ENCODE peak calls at places on chromosome 7, in seven cellular contexts. One of them, this sample, is unnamed.

GRCh38 chr7:19069842-19070241 is 47.6 kb downstream of the TWIST1 start:
- DNase-seq in esophagus muscularis mucosa: no peak
- DNase-seq in transverse colon: no peak
- DNase-seq in tibial nerve: no peak
- DNase-seq in A549: peak; percentile 4
- DNase-seq in GM12878: no peak
- DNase-seq in H1: no peak
- DNase-seq in this sample: no peak

GRCh38 chr7:19001854-19002253 is 115.6 kb downstream of the TWIST1 start:
- DNase-seq in esophagus muscularis mucosa: no peak
- DNase-seq in transverse colon: no peak
- DNase-seq in tibial nerve: no peak
- DNase-seq in A549: no peak
- DNase-seq in GM12878: no peak
- DNase-seq in H1: no peak
- DNase-seq in this sample: no peak

GRCh38 chr7:96992624-96993452 is 12.5 kb upstream of the DLX6 start:
- DNase-seq in esophagus muscularis mucosa: peak; percentile 89
- DNase-seq in transverse colon: no peak
- DNase-seq in tibial nerve: no peak
- DNase-seq in A549: no peak
- DNase-seq in GM12878: no peak
- DNase-seq in H1: no peak
- DNase-seq in this sample: no peak

GRCh38 chr7:2701832-2702593 is 14.0 kb downstream of the AMZ1 start:
- DNase-seq in esophagus muscularis mucosa: no peak
- DNase-seq in transverse colon: no peak
- DNase-seq in tibial nerve: peak; percentile 42
- DNase-seq in A549: no peak
- DNase-seq in GM12878: no peak
- DNase-seq in H1: no peak
- DNase-seq in this sample: peak; percentile 55

GRCh38 chr7:142785841-142786250 is 15.1 kb downstream of the PRSS2 start:
- DNase-seq in esophagus muscularis mucosa: no peak
- DNase-seq in transverse colon: peak; percentile 37
- DNase-seq in tibial nerve: no peak
- DNase-seq in A549: no peak
- DNase-seq in GM12878: no peak
- DNase-seq in H1: no peak
- DNase-seq in this sample: no peak

GRCh38 chr7:51015581-51015980 is 232.9 kb upstream of the GRB10 start:
- DNase-seq in esophagus muscularis mucosa: peak; percentile 87
- DNase-seq in transverse colon: no peak
- DNase-seq in tibial nerve: no peak
- DNase-seq in A549: no peak
- DNase-seq in GM12878: no peak
- DNase-seq in H1: no peak
- DNase-seq in this sample: no peak

GRCh38 chr7:50393547-50394252 is 56.5 kb downstream of the FIGNL1 start:
- DNase-seq in esophagus muscularis mucosa: no peak
- DNase-seq in transverse colon: peak; percentile 44
- DNase-seq in tibial nerve: no peak
- DNase-seq in A549: no peak
- DNase-seq in GM12878: no peak
- DNase-seq in H1: no peak
- DNase-seq in this sample: no peak

GRCh38 chr7:151251926-151252835 is 3.7 kb upstream of the SMARCD3 start:
- DNase-seq in esophagus muscularis mucosa: no peak
- DNase-seq in transverse colon: peak; percentile 54
- DNase-seq in tibial nerve: peak; percentile 45
- DNase-seq in A549: peak; percentile 67
- DNase-seq in GM12878: no peak
- DNase-seq in H1: no peak
- DNase-seq in this sample: peak; percentile 88

GRCh38 chr7:108211382-108212201 is 81.4 kb upstream of the LAMB4 start:
- DNase-seq in esophagus muscularis mucosa: no peak
- DNase-seq in transverse colon: peak; percentile 25
- DNase-seq in tibial nerve: no peak
- DNase-seq in A549: peak; percentile 96
- DNase-seq in GM12878: peak; percentile 80
- DNase-seq in H1: no peak
- DNase-seq in this sample: no peak

GRCh38 chr7:98116656-98117461 is 10.2 kb downstream of the LMTK2 start:
- DNase-seq in esophagus muscularis mucosa: no peak
- DNase-seq in transverse colon: no peak
- DNase-seq in tibial nerve: no peak
- DNase-seq in A549: peak; percentile 49
- DNase-seq in GM12878: no peak
- DNase-seq in H1: no peak
- DNase-seq in this sample: peak; percentile 58

GRCh38 chr7:38013246-38013645 is 92.8 kb downstream of the EPDR1 start:
- DNase-seq in esophagus muscularis mucosa: no peak
- DNase-seq in transverse colon: no peak
- DNase-seq in tibial nerve: no peak
- DNase-seq in A549: no peak
- DNase-seq in GM12878: no peak
- DNase-seq in H1: no peak
- DNase-seq in this sample: no peak

GRCh38 chr7:122211362-122211761 is 67.3 kb upstream of the AASS start:
- DNase-seq in esophagus muscularis mucosa: no peak
- DNase-seq in transverse colon: no peak
- DNase-seq in tibial nerve: no peak
- DNase-seq in A549: no peak
- DNase-seq in GM12878: no peak
- DNase-seq in H1: no peak
- DNase-seq in this sample: no peak

GRCh38 chr7:111003883-111004282 is 87.0 kb upstream of the LRRN3 start:
- DNase-seq in esophagus muscularis mucosa: no peak
- DNase-seq in transverse colon: no peak
- DNase-seq in tibial nerve: no peak
- DNase-seq in A549: no peak
- DNase-seq in GM12878: no peak
- DNase-seq in H1: no peak
- DNase-seq in this sample: no peak

GRCh38 chr7:159035571-159036073 is 109.0 kb downstream of the VIPR2 start:
- DNase-seq in esophagus muscularis mucosa: peak; percentile 86
- DNase-seq in transverse colon: no peak
- DNase-seq in tibial nerve: peak; percentile 4
- DNase-seq in A549: no peak
- DNase-seq in GM12878: no peak
- DNase-seq in H1: no peak
- DNase-seq in this sample: no peak

GRCh38 chr7:29287366-29287765 is 92.8 kb downstream of the CHN2 start:
- DNase-seq in esophagus muscularis mucosa: no peak
- DNase-seq in transverse colon: no peak
- DNase-seq in tibial nerve: no peak
- DNase-seq in A549: peak; percentile 7
- DNase-seq in GM12878: no peak
- DNase-seq in H1: no peak
- DNase-seq in this sample: no peak

GRCh38 chr7:120985130-120985758 is 3.3 kb upstream of the CPED1 start:
- DNase-seq in esophagus muscularis mucosa: no peak
- DNase-seq in transverse colon: no peak
- DNase-seq in tibial nerve: no peak
- DNase-seq in A549: no peak
- DNase-seq in GM12878: no peak
- DNase-seq in H1: no peak
- DNase-seq in this sample: no peak
- TF ChIP-seq EP300 in esophagus muscularis mucosa: no peak
- TF ChIP-seq EP300 in transverse colon: no peak
- TF ChIP-seq EP300 in tibial nerve: no peak
- TF ChIP-seq EP300 in A549: no peak
- TF ChIP-seq EP300 in GM12878: no peak
- TF ChIP-seq EP300 in H1: no peak
- TF ChIP-seq EP300 in this sample: no peak

GRCh38 chr7:157572622-157573021 is 235.8 kb downstream of the DNAJB6 start:
- DNase-seq in esophagus muscularis mucosa: no peak
- DNase-seq in transverse colon: no peak
- DNase-seq in tibial nerve: no peak
- DNase-seq in A549: no peak
- DNase-seq in GM12878: no peak
- DNase-seq in H1: no peak
- DNase-seq in this sample: no peak

GRCh38 chr7:157573244-157573643 is 236.4 kb downstream of the DNAJB6 start:
- DNase-seq in esophagus muscularis mucosa: no peak
- DNase-seq in transverse colon: no peak
- DNase-seq in tibial nerve: no peak
- DNase-seq in A549: no peak
- DNase-seq in GM12878: no peak
- DNase-seq in H1: no peak
- DNase-seq in this sample: no peak

GRCh38 chr7:157575181-157575580 is 238.4 kb downstream of the DNAJB6 start:
- DNase-seq in esophagus muscularis mucosa: no peak
- DNase-seq in transverse colon: no peak
- DNase-seq in tibial nerve: no peak
- DNase-seq in A549: no peak
- DNase-seq in GM12878: no peak
- DNase-seq in H1: no peak
- DNase-seq in this sample: no peak

GRCh38 chr7:157575777-157576176 is 239.0 kb downstream of the DNAJB6 start:
- DNase-seq in esophagus muscularis mucosa: no peak
- DNase-seq in transverse colon: no peak
- DNase-seq in tibial nerve: no peak
- DNase-seq in A549: no peak
- DNase-seq in GM12878: no peak
- DNase-seq in H1: no peak
- DNase-seq in this sample: no peak

DNA sequence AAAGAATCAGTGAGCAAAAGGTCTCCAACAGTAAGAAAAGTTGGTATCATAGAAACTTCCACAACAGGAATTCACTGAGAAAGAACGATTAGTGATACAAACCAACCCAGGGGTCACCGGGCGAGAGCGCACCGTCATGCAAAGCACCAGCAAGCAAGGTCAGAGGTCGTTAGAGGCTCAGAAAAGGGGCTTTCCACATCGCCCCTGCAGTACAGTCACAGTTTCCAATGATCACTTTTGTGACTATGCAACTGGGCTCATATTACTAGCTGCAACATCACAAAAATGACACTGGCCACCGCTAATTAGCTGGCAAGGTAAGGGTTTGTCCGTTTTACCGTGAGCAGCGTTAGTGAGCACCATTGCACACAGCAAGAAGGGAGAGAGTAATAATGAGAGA is 237.3 kb downstream of the DNAJB6 start:
- DNase-seq in esophagus muscularis mucosa: no peak
- DNase-seq in transverse colon: no peak
- DNase-seq in tibial nerve: no peak
- DNase-seq in A549: no peak
- DNase-seq in GM12878: no peak
- DNase-seq in H1: no peak
- DNase-seq in this sample: no peak
- H3K9me3 ChIP-seq in esophagus muscularis mucosa: no peaks in the 10 kb centered on the region
- H3K9me3 ChIP-seq in transverse colon: no peaks in the 10 kb centered on the region
- H3K9me3 ChIP-seq in tibial nerve: no peaks in the 10 kb centered on the region
- H3K9me3 ChIP-seq in A549: no peaks in the 10 kb centered on the region
- H3K9me3 ChIP-seq in GM12878: no peaks in the 10 kb centered on the region
- H3K9me3 ChIP-seq in H1: no peaks in the 10 kb centered on the region
- H3K9me3 ChIP-seq in this sample: no peaks in the 10 kb centered on the region

GRCh38 chr7:35799846-35800717 is 775 bp upstream of the SEPTIN7 start:
- DNase-seq in esophagus muscularis mucosa: peak; percentile 97
- DNase-seq in transverse colon: peak; percentile 89
- DNase-seq in tibial nerve: peak; percentile 49
- DNase-seq in A549: peak; percentile 93
- DNase-seq in GM12878: peak; percentile 19
- DNase-seq in H1: peak; percentile 81
- DNase-seq in this sample: peak; percentile 92

GRCh38 chr7:35801392-35802101 is 690 bp downstream of the SEPTIN7 start:
- DNase-seq in esophagus muscularis mucosa: peak; percentile 93
- DNase-seq in transverse colon: peak; percentile 76
- DNase-seq in tibial nerve: peak; percentile 61
- DNase-seq in A549: peak; percentile 66
- DNase-seq in GM12878: no peak
- DNase-seq in H1: no peak
- DNase-seq in this sample: peak; percentile 84

GRCh38 chr7:35802102-35802466 is 1.2 kb downstream of the SEPTIN7 start:
- DNase-seq in esophagus muscularis mucosa: no peak
- DNase-seq in transverse colon: no peak
- DNase-seq in tibial nerve: no peak
- DNase-seq in A549: no peak
- DNase-seq in GM12878: no peak
- DNase-seq in H1: no peak
- DNase-seq in this sample: no peak

GRCh38 chr7:35802649-35803048 is 1.8 kb downstream of the SEPTIN7 start:
- DNase-seq in esophagus muscularis mucosa: no peak
- DNase-seq in transverse colon: no peak
- DNase-seq in tibial nerve: no peak
- DNase-seq in A549: no peak
- DNase-seq in GM12878: no peak
- DNase-seq in H1: no peak
- DNase-seq in this sample: no peak

DNA sequence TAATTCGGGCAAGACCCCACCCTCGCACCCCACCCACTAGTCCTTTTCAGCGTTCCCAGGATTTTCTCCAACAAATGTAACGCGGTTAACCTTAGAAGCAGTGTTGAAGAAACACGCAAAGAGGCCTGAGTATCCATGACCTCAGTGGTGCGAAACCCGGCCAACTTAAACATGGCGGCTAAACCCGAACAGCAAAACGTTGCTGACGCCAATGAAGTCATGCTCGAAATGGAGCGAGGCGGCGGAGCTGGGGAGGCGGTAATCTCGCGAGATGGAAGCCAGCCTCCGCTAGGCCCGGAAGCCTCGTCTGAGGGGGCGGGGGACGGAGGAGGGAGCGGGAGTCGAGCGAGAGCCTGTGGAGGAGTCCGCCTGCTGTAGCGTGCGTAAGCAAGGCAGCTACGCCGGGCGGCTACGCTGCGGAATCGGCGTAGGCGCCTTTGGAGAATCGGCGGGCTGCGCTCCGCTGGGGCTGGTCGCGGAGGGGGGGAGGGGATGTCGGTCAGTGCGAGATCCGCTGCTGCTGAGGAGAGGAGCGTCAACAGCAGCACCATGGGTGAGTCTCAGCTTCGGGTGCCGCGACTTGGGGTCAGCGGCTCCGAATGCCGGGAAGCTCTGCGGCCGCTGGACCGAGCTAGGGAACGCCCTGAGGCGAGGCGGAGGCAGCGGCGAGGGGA is at the start of gene SEPTIN7:
- DNase-seq in esophagus muscularis mucosa: peak; percentile 99
- DNase-seq in transverse colon: peak; percentile 99
- DNase-seq in tibial nerve: peak; percentile 93
- DNase-seq in A549: peak; percentile 99
- DNase-seq in GM12878: peak; percentile 97
- DNase-seq in H1: peak; percentile 95
- DNase-seq in this sample: peak; percentile 99
- TF ChIP-seq EP300 in esophagus muscularis mucosa: no peak
- TF ChIP-seq EP300 in transverse colon: no peak
- TF ChIP-seq EP300 in tibial nerve: peak; percentile 96
- TF ChIP-seq EP300 in A549: no peak
- TF ChIP-seq EP300 in GM12878: no peak
- TF ChIP-seq EP300 in H1: no peak
- TF ChIP-seq EP300 in this sample: peak; percentile 7

DNA sequence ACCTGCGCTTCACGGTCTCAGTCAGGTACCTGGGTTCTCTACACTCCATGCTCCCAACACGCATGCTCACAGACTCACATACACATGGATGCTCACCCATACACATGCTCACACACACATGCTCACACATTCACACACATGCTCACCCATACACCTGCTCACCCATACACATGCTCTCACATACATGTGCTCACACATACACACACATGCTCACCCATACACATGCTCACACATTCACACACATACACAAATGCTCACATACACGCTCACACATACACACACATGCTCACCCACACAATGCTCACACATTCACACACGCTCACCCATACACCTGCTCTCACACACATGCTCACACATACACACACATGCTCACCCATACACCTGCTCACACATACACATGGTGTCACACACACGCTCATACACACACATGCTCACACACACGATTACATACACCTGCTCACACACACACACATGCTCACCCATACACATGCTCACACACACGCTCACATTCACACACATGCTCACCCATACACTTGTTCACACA is 119.9 kb downstream of the PAXIP1 start:
- DNase-seq in esophagus muscularis mucosa: no peak
- DNase-seq in transverse colon: no peak
- DNase-seq in tibial nerve: no peak
- DNase-seq in A549: no peak
- DNase-seq in GM12878: no peak
- DNase-seq in H1: no peak
- DNase-seq in this sample: no peak
- H3K9me3 ChIP-seq in esophagus muscularis mucosa: no peaks in the 10 kb centered on the region
- H3K9me3 ChIP-seq in transverse colon: no peaks in the 10 kb centered on the region
- H3K9me3 ChIP-seq in tibial nerve: no peaks in the 10 kb centered on the region
- H3K9me3 ChIP-seq in A549: peaks cover 9% of the 10 kb centered on the region
- H3K9me3 ChIP-seq in GM12878: no peaks in the 10 kb centered on the region
- H3K9me3 ChIP-seq in H1: no peaks in the 10 kb centered on the region
- H3K9me3 ChIP-seq in this sample: no peaks in the 10 kb centered on the region

This sample was measured in ovary.